ENCODE peak calls at places on chromosomes 7 and 10, in ten cellular contexts. A is type B pancreatic cell, J is AG09319, R is cardiac muscle cell, M is stomach, X is PC-9, F is RWPE1, G is neural progenitor cell, P is IMR-90, U is colonic mucosa. L is an unnamed sample.

GRCh38 chr10:21304198-21304597 is 221.3 kb downstream of the SKIDA1 start:
- DNase-seq in J (no peak), U (no peak), R (peak; percentile 73), X (no peak), A (no peak), P (peak; percentile 39), F (no peak), M (no peak), G (no peak), L (no peak)

GRCh38 chr7:2048006-2048405 is 184.7 kb downstream of the MAD1L1 start:
- DNase-seq in F (no peak), G (no peak), X (no peak), M (no peak), U (no peak), R (no peak), J (no peak), A (no peak), P (no peak), L (no peak)

GRCh38 chr7:1610013-1610677 is 40.3 kb upstream of the PSMG3 start:
- DNase-seq in G (no peak), M (no peak), X (no peak), R (no peak), J (no peak), U (no peak), F (no peak), P (no peak), A (no peak), L (no peak)

GRCh38 chr7:20280475-20281351 is 50.0 kb upstream of the ITGB8 start:
- DNase-seq in G (no peak), A (no peak), R (peak; percentile 77), J (peak; percentile 31), U (no peak), X (no peak), F (peak; percentile 18), M (no peak), P (peak; percentile 88), L (no peak)

GRCh38 chr7:110548372-110548771 is 542.6 kb upstream of the LRRN3 start:
- DNase-seq in G (no peak), P (peak; percentile 24), F (no peak), U (no peak), A (no peak), R (no peak), J (no peak), M (no peak), X (no peak), L (no peak)

GRCh38 chr10:50393784-50394183 is 142.5 kb upstream of the ASAH2 start:
- DNase-seq in A (no peak), X (no peak), M (no peak), P (peak; percentile 59), G (no peak), R (peak; percentile 76), F (peak; percentile 44), U (peak; percentile 45), J (no peak), L (no peak)

GRCh38 chr7:151632750-151633515 is 113.2 kb upstream of the RHEB start:
- DNase-seq in P (peak; percentile 23), X (peak; percentile 50), A (peak; percentile 68), F (no peak), R (peak; percentile 59), M (peak; percentile 61), G (peak; percentile 74), U (peak; percentile 68), J (no peak), L (no peak)

GRCh38 chr7:86942995-86943394 is 116.5 kb downstream of the ELAPOR2 start:
- DNase-seq in P (no peak), X (no peak), J (no peak), M (no peak), G (no peak), A (no peak), U (no peak), F (no peak), R (no peak), L (no peak)

GRCh38 chr7:99938296-99938695 is 8.9 kb upstream of the GJC3 start:
- DNase-seq in F (no peak), P (no peak), A (no peak), M (no peak), U (no peak), G (no peak), X (no peak), R (no peak), J (no peak), L (no peak)

GRCh38 chr7:28123752-28124151 is 56.8 kb downstream of the JAZF1 start:
- DNase-seq in F (no peak), P (no peak), J (no peak), R (no peak), U (no peak), X (no peak), G (no peak), M (no peak), A (no peak), L (no peak)

GRCh38 chr7:36682102-36682501 is 42.2 kb downstream of the AOAH start:
- DNase-seq in R (peak; percentile 18), P (no peak), U (no peak), G (no peak), X (no peak), J (no peak), M (no peak), A (no peak), F (no peak), L (no peak)
- TF ChIP-seq CTCF in R (peak; percentile 5), P (no peak), U (no peak), G (no peak), X (no peak), J (no peak), M (no peak), A (no peak), F (no peak), L (no peak)

DNA sequence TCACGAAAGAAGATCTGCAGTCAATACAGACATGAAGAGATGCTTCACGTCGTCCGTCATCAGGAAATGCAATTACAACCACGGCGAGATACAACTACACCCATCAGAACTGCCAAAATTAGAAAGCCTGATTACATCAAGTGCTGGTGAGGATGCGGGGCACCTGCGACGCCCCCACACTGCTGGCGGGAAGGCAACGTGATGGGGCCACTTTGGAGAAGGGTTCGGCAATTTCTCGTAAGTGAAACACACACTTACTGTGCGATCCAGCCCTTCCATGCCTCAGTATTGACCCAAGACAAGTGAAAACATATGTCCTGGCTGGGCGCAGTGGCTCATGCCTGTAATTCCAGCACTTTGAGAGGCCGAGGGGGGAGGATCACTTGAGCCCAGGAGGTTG is 25.8 kb upstream of the PDGFA start:
- DNase-seq in A (no peak), P (no peak), F (no peak), X (no peak), G (no peak), R (no peak), M (no peak), U (no peak), J (no peak), L (no peak)
- TF ChIP-seq CTCF in A (no peak), P (no peak), F (no peak), X (no peak), G (no peak), R (no peak), M (no peak), U (no peak), J (no peak), L (no peak)

GRCh38 chr10:124612611-124613498 is 131.3 kb downstream of the FAM53B start:
- DNase-seq in A (no peak), F (no peak), M (no peak), R (peak; percentile 56), X (peak; percentile 79), J (no peak), P (peak; percentile 15), G (peak; percentile 83), U (no peak), L (no peak)
- TF ChIP-seq CTCF in A (no peak), F (no peak), M (no peak), R (no peak), X (no peak), J (no peak), P (no peak), G (peak; percentile 30), U (no peak), L (no peak)

GRCh38 chr7:39674391-39674790 is 51.0 kb downstream of the RALA start:
- DNase-seq in P (peak; percentile 29), U (no peak), X (no peak), J (no peak), G (no peak), F (no peak), M (no peak), A (no peak), R (no peak), L (no peak)
- TF ChIP-seq CTCF in P (no peak), U (no peak), X (no peak), J (no peak), G (no peak), F (no peak), M (no peak), A (no peak), R (no peak), L (no peak)